ENCODE peak calls at places on chromosomes 12 and 14, in six cellular contexts. S is colonic mucosa, R is thoracic aorta, C is psoas muscle, T is neural progenitor cell, N is mucosa of descending colon. Q is an unnamed sample. For H3K9me3, the result is how much of the 10 kb centered on the place peaks cover.

GRCh38 chr12:101051901-101052550 is 158.0 kb downstream of the SLC5A8 start:
- DNase-seq in T (no peak), C (no peak), S (peak), N (peak), R (no peak), Q (no peak)

GRCh38 chr12:103956515-103957027 is 9.1 kb upstream of the TDG start:
- DNase-seq in R (no peak), S (peak), C (no peak), T (no peak), N (no peak), Q (no peak)

GRCh38 chr12:109544955-109545531 is 28.3 kb downstream of the MMAB start:
- DNase-seq in S (no peak), R (no peak), C (no peak), N (no peak), T (no peak), Q (no peak)

GRCh38 chr14:104144911-104145825 is 6.8 kb downstream of the KIF26A start:
- DNase-seq in R (no peak), N (no peak), S (no peak), C (peak), T (no peak), Q (no peak)

GRCh38 chr14:29587046-29587445 is 340.6 kb downstream of the PRKD1 start:
- DNase-seq in S (no peak), N (no peak), T (no peak), R (no peak), C (no peak), Q (no peak)

GRCh38 chr14:93007225-93007997 is 84.5 kb downstream of the CHGA start:
- DNase-seq in C (peak), N (peak), S (peak), T (no peak), R (peak), Q (peak)

GRCh38 chr12:4276524-4277204 is 3.1 kb downstream of the CCND2 start:
- DNase-seq in T (peak), R (peak), N (peak), S (peak), C (peak), Q (peak)

GRCh38 chr14:33979613-33980276 is 28.9 kb upstream of the EGLN3 start:
- DNase-seq in C (no peak), T (no peak), N (no peak), R (no peak), S (no peak), Q (no peak)

GRCh38 chr12:119594399-119594730 is 791 bp downstream of the TMEM233 start:
- DNase-seq in C (peak), S (no peak), T (peak), N (no peak), R (no peak), Q (no peak)

GRCh38 chr12:2832550-2833127 is 2.2 kb downstream of the NRIP2 start:
- DNase-seq in C (no peak), R (no peak), N (no peak), S (no peak), T (no peak), Q (no peak)

GRCh38 chr12:51028126-51028810 is 2.1 kb upstream of the SLC11A2 start:
- DNase-seq in S (peak), R (no peak), N (peak), C (no peak), T (peak), Q (no peak)

GRCh38 chr12:98503593-98504367 is 11.6 kb upstream of the TMPO start:
- DNase-seq in S (peak), N (peak), C (peak), R (peak), T (peak), Q (peak)

GRCh38 chr14:74627071-74627470 is 15.0 kb upstream of the LTBP2 start:
- DNase-seq in C (no peak), R (no peak), S (no peak), T (no peak), N (no peak), Q (no peak)

GRCh38 chr12:72207094-72207493 is 65.1 kb upstream of the TRHDE start:
- DNase-seq in C (no peak), N (no peak), R (no peak), T (peak), S (no peak), Q (no peak)

GRCh38 chr14:31965735-31966598 is 111.1 kb upstream of the ARHGAP5 start:
- DNase-seq in C (no peak), S (no peak), T (no peak), N (no peak), R (no peak), Q (no peak)

GRCh38 chr14:65840786-65841185 is 428.3 kb downstream of the FUT8 start:
- DNase-seq in S (no peak), C (no peak), N (no peak), T (no peak), R (no peak), Q (no peak)

GRCh38 chr14:45199246-45199645 is 53.8 kb downstream of the MIS18BP1 start:
- DNase-seq in R (no peak), N (no peak), T (no peak), C (no peak), S (no peak), Q (no peak)

GRCh38 chr12:63206908-63207307 is 55.9 kb upstream of the AVPR1A start:
- DNase-seq in R (no peak), T (no peak), N (peak), S (peak), C (no peak), Q (peak)

GRCh38 chr12:19140381-19141236 is 11.1 kb downstream of the PLEKHA5 start:
- DNase-seq in S (no peak), N (no peak), T (no peak), C (no peak), R (no peak), Q (no peak)

GRCh38 chr12:12549426-12549825 is 13.2 kb downstream of the DUSP16 start:
- DNase-seq in C (no peak), T (no peak), S (no peak), N (no peak), R (no peak), Q (no peak)

GRCh38 chr12:45615268-45615667 is 114.2 kb upstream of the ARID2 start:
- DNase-seq in T (no peak), N (no peak), S (no peak), R (no peak), C (no peak), Q (no peak)

GRCh38 chr14:63276016-63276415 is 42.7 kb downstream of the GPHB5 start:
- DNase-seq in R (no peak), T (no peak), C (no peak), S (no peak), N (no peak), Q (no peak)

GRCh38 chr14:37618498-37619041 is 23.1 kb downstream of the TTC6 start:
- DNase-seq in C (no peak), T (no peak), S (no peak), R (no peak), N (no peak), Q (no peak)

GRCh38 chr12:121441555-121441954 is 41.6 kb downstream of the RNF34 start:
- DNase-seq in T (no peak), S (peak), C (no peak), R (no peak), N (peak), Q (no peak)

GRCh38 chr14:28678887-28679286 is 87.7 kb upstream of the FOXG1 start:
- DNase-seq in C (no peak), S (no peak), N (no peak), T (no peak), R (no peak), Q (no peak)

GRCh38 chr12:42135264-42135814 is 9.3 kb downstream of the GXYLT1 start:
- DNase-seq in S (no peak), R (no peak), C (no peak), T (no peak), N (no peak), Q (no peak)

DNA sequence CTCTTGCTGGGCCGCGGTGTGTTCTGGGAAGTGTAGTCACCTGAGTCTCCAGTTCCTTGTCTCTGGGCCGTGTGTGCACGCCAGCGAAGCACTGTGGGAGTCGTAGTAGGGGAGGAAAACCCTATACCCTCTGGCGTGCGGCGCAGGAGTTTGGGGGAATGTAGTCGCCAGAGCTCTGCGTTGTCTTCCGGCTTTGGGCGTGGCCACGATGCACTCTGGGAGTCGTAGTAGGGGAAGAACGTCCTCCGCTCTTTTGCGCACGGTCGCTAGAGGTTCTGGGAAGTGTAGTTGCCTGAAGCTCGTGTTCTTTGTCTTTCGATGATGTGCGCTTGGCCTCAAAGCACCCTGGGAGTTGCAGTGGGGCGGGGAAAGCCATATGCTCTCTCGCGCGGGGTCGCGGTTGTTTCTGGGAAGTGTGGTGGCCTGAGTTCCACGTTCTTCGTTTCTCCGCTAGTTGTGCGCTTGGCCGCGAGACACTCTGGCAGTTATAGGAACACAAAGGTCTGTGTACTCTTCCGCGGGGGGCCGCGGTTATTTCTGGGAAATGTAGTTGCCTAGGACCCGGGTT is 588 bp upstream of the ZNF140 start:
- DNase-seq in R (peak), T (peak), N (peak), S (peak), C (peak), Q (peak)
- H3K9me3 ChIP-seq in R (half or more), T (half or more), N (half or more), S (under half), C (half or more), Q (under half)

DNA sequence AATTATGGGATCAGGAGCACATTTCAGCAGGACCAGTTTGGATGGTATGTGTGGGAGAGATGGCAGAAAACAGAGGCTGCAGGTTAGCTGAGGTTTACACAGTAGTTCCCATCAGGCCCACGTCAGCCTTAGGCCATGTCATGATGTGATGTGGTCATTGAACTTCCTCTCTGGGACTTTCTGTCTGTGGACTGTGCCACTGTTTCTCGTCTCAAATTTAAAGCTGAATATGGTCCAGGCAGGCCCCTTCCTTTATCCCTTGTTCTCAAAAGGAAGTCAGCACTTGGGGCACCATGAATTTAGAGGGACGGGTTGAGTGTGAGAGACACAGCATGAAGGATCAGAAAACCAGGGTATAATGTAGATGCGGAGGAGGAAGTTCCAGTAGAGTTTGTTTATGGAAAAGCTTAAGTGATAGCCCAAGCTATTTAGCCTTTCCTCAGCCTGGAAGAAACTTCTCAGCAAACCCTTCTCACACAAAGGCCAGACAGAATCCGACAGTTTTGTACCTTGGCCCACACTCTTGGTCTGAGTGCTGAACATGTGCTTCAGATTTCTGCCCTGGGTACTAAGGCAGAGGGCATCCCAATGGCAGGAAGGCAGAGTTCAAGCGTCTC is 3.6 kb upstream of the IGFBP6 start:
- DNase-seq in S (peak), N (no peak), C (no peak), R (no peak), T (no peak), Q (no peak)
- H3K4me3 ChIP-seq in S (no peak), N (no peak), C (no peak), R (no peak), T (no peak), Q (no peak)

GRCh38 chr14:55245657-55246268 is 25.5 kb upstream of the FBXO34 start:
- DNase-seq in N (peak), T (peak), R (no peak), S (peak), C (no peak), Q (no peak)
- TF ChIP-seq CTCF in N (peak), T (peak), R (peak), S (peak), C (peak), Q (peak)

DNA sequence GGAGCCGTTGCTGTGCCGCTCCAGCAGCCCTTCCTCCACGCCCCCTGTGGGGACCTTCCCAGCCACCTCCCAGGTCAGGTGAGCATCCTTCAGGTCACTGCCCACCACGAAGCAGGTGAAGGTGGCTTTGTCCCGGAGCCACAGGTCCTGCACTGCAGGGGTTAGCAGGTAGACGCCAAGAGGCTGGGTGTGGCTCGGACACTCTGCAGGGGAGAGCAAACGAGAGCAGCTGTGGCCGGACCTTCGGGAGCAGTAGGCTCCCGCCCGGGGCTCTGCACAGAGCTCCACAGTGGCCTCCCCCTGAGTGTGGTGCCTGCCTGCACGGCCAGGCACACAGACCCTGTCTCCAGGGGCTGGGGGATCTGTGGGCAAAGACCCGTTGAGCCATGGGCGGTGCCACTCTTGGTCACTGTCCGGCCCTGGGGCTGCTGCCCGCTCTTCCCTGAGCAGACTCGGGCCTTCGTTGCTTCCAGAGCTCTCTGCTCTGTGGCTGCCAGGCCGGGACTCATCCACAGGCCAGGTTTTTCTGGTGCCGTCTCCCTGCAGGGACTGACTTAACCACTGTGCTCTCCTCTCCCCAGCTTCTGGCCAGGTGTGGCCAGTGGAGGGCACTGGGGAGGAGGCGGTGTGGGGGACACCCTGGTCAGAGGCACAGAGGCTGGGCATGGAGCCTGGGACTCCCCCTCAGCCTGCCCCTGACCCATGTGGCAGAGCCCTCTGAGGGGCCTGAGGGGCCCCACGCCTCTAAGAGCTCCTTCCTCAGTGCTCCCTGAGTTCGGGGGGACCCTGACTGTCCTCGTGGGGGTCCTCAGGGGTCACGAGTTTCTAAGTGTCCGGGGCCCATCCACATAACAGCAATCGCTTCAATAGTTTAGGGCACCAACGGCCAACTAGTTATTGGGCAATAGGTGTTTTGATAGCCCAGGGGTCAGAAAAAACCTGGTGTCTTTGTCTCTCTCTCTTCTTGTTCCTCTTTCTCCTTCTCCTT is 314.9 kb downstream of the TMEM121 start:
- DNase-seq in C (no peak), T (no peak), R (no peak), N (no peak), S (peak), Q (no peak)
- H3K9me3 ChIP-seq in C (under half), T (under half), R (under half), N (under half), S (under half), Q (under half)

DNA sequence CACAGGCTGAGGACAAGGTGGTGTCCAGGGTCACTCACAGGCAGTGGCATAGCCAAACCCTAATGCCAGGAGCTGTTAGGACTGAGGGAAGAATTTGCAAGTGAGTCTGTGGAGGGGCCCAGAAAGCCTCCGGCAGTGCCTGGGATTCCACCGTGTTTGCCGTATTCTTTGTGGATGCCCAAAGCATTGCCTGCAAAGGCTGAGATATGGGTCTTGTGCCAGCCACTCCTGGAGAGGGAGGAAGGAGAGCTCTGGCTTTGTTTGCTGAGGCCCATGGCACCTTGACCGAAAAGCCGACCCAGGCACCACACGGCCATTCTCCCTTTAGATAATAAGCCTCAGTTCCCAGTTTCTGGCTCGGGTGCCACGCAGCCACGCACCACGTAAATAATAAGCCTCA is 35.8 kb upstream of the GALNT9 start:
- DNase-seq in S (no peak), N (no peak), R (no peak), C (no peak), T (no peak), Q (no peak)
- H3K4me3 ChIP-seq in S (no peak), N (no peak), R (no peak), C (no peak), T (no peak), Q (no peak)

DNA sequence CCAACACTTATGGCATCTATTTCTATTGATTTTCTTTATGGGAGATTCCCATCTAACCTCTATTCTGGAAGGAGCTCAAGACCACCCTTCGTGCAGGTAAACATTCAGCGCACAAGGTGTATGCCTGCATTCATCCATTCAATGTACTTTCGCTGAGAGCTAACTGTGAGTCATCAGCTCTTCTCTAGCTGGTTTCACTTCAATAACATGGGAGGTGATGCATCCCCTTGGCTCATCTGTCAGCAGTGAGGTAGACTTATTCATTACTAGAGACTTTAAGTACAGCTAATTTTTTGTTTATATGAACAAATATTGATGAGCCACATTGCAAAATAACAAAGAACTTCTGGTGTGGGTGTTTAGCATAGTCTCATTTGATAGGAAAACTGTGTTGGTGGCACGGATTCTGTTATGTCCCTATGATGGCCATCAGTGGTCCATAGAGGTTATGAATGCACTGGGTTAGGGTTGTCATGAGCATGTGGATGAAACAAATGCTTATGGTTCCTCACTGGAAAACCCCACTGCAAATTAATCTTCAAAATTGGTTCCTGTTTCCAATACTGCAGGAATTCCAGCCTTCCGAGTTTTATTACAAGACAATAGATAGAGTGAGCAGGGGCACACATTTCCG is 1151.0 kb downstream of the BCL11B start:
- DNase-seq in C (no peak), S (no peak), R (no peak), T (no peak), N (no peak), Q (no peak)
- TF ChIP-seq CTCF in C (no peak), S (no peak), R (no peak), T (no peak), N (no peak), Q (no peak)

GRCh38 chr12:133233993-133234564 is 1.6 kb downstream of the ANHX start:
- DNase-seq in R (no peak), S (no peak), T (no peak), N (no peak), C (no peak), Q (no peak)

GRCh38 chr12:133236556-133236955 is 879 bp upstream of the ANHX start:
- DNase-seq in N (no peak), T (no peak), S (no peak), R (no peak), C (no peak), Q (no peak)

GRCh38 chr12:133236144-133236543 is 467 bp upstream of the ANHX start:
- DNase-seq in R (no peak), S (no peak), T (no peak), C (no peak), N (no peak), Q (no peak)

GRCh38 chr12:133235401-133236112 is at the start of gene ANHX:
- DNase-seq in R (no peak), C (no peak), N (no peak), T (no peak), S (no peak), Q (no peak)

GRCh38 chr12:133234971-133235370 is 706 bp downstream of the ANHX start:
- DNase-seq in C (no peak), S (no peak), T (no peak), R (no peak), N (no peak), Q (no peak)
- H3K9me3 ChIP-seq in C (under half), S (under half), T (under half), R (under half), N (half or more), Q (under half)

DNA sequence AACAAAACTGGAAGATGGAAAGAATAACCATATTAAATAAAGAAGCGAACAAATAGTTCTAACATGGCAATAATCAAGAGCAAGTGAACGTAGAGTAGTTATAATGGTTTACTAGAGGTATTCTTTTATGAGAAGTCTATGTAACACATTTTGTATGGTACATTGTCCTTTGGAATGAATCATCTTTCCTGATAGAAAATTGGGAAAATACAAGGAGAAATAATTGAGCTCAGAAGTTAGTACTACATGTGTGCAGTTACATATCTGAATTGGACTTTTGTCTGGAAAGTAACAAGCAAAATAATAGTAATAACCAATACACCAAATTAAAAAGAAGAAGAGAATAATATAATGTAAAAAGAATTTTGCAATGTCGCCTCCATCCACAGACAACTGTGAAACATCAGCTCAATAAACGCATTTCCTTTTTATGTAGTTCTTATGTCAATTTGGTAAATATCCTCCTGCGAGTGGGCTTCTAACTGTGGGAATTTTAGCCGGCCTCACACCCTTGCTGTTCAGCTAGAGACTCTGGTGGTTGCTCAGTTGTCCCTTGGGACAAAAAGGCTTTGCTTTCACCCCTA is 943 bp upstream of the TUBA1A start:
- DNase-seq in N (no peak), S (no peak), C (no peak), R (no peak), T (no peak), Q (no peak)
- H3K4me3 ChIP-seq in N (no peak), S (no peak), C (peak), R (peak), T (peak), Q (peak)

GRCh38 chr12:22283508-22283907 is 51.0 kb downstream of the ST8SIA1 start:
- DNase-seq in C (no peak), N (no peak), R (no peak), T (no peak), S (no peak), Q (no peak)
- TF ChIP-seq CTCF in C (no peak), N (no peak), R (peak), T (no peak), S (no peak), Q (no peak)

Q was measured in uterus.